ENCODE peak calls at places on chromosomes 13 and 19, in eight cellular contexts. T is upper lobe of right lung, R is thoracic aorta, Z is osteoblast, B is fibroblast of lung, X is sigmoid colon, Q is psoas muscle, U is esophagus squamous epithelium. P is an unnamed sample. For H3K4me1, the result is how much of the 10 kb centered on the place peaks cover.

GRCh38 chr19:2538096-2538757 is 62.3 kb downstream of the GADD45B start:
- DNase-seq in T (no peak), R (no peak), Z (no peak), B (no peak), X (no peak), Q (peak), U (no peak), P (no peak)

GRCh38 chr13:35596299-35596698 is 119.8 kb upstream of the MAB21L1 start:
- DNase-seq in T (no peak), R (no peak), Z (no peak), B (no peak), X (no peak), Q (no peak), U (no peak), P (no peak)

GRCh38 chr13:61765181-61765742 is 349.6 kb upstream of the PCDH20 start:
- DNase-seq in T (no peak), R (no peak), Z (peak), B (no peak), X (no peak), Q (no peak), U (no peak), P (no peak)

GRCh38 chr13:73521970-73522549 is 463.3 kb downstream of the KLF5 start:
- DNase-seq in T (no peak), R (no peak), Z (no peak), B (no peak), X (no peak), Q (no peak), U (no peak), P (no peak)

GRCh38 chr13:56515441-56515840 is 625.3 kb upstream of the PRR20A start:
- DNase-seq in T (no peak), R (no peak), Z (no peak), B (no peak), X (no peak), Q (no peak), U (no peak), P (peak)

GRCh38 chr19:1453525-1454371 is 3.8 kb downstream of the APC2 start:
- DNase-seq in T (no peak), R (no peak), Z (peak), B (no peak), X (no peak), Q (peak), U (no peak), P (no peak)

GRCh38 chr13:43426355-43426754 is 360.4 kb downstream of the ENOX1 start:
- DNase-seq in T (no peak), R (no peak), Z (no peak), B (peak), X (no peak), Q (no peak), U (no peak), P (no peak)

GRCh38 chr13:114071441-114071840 is 61.0 kb downstream of the RASA3 start:
- DNase-seq in T (peak), R (no peak), Z (peak), B (peak), X (peak), Q (no peak), U (no peak), P (no peak)

DNA sequence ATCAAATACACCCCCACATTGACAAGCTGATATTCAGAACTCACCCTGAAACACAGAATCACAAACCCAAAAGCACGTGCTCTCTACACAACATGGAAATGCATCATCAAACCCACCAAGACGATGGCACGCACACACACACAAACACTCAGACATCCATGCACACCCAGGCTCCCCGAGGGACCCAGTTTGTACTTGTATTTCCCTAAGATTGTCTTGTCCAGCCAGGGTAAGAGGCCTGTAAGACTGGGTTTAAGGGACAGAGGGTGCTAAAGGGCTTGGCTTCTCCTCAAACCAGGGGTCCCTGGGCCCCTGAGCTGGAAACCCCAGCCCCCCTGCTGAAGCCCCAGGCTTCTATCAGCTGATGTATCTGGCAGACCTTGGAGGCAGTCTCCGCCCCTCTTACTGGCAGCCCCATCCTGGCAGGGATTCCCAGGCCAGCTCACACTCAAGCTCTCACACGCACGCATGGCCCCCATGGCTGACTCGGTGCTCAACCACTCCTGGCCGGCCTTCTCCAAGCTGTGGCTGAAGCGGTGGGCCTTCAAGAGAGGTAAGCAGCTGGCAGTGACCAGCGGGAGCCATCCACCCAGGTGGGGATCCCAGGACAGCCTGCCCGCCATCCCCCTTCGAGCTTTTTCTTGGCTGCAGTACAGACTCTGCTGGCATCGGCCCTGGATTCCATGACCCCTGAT is 6.6 kb downstream of the ARHGEF18 start:
- DNase-seq in T (peak), R (no peak), Z (peak), B (peak), X (peak), Q (no peak), U (no peak), P (no peak)
- H3K4me1 ChIP-seq in T (under half), R (under half), Z (under half), B (under half), X (under half), Q (under half), U (under half), P (under half)

DNA sequence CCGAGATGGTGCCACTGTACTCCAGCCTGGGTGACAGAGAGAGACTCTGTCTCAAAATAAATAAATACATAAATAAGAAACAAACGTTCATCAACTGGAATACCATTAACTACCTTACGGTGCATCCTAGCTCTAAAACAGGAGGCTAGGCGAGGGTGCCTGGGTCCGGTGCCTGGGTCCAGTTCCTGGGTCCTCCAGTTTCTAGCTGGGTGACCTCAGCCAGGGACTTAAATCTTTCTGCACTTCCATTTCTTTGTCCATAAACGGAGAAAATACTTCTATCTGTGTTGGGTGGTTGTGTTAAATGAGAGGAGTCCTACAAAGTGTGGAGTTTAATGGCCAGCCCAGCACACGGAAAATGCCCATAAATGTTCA is 34.0 kb downstream of the RFX2 start:
- DNase-seq in T (no peak), R (no peak), Z (no peak), B (no peak), X (no peak), Q (no peak), U (no peak), P (no peak)
- H3K27ac ChIP-seq in T (peak), R (peak), Z (peak), B (peak), X (peak), Q (peak), U (peak), P (peak)

DNA sequence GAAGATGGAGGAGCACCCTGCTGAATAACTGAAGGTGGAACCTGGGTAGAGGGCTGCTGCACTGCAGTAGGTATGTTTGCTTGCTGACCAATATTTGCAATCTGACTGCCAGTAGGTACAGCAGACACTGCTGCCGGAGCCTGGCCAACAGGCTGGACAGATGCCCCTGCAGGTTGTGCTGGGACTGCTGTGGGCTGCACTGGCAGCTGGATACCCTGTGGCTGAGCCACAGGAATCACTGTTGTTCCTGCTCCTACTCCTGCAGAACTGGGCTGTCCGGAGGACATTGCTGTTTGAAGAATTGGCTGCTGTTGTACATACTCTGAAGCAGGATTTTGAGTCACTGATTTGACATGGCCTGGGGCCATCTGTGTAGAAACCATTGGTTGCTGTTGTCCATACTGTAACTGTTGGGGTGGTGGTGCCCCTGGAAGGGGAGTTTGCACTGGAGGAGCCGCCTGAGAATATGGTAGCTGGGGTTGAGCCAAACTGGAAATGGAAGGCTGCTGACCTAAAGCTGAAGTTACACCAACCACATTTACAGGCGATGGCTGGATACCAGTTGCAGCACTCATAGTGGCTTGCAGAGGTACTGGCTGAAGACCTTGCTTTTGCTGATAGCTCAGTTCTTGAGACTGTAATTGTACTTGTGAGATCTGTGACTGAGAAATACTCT is 2.2 kb downstream of the TSC22D1 start:
- DNase-seq in T (no peak), R (no peak), Z (peak), B (peak), X (no peak), Q (peak), U (no peak), P (no peak)
- TF ChIP-seq CTCF in T (no peak), R (peak), Z (peak), B (peak), X (no peak), Q (peak), U (peak), P (peak)

DNA sequence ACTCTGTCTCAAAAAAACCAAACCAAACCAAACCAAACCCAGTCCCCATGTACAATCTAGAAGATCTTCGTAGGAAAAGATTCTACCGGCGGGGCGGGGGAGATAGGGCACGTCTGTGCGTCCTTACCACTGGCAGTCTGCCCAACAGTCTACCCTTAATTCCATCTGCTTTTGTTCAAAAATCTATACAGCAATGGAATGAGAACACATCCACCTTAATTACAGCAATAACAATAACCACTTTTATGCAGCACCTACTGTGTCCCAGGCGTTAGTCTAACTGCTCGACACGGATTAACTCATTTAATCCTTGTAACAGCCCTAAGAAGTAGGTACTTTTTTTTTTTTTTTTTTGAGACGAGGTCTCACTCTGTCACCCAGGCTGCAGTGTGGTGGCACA is 2.5 kb upstream of the ATF5 start:
- DNase-seq in T (no peak), R (no peak), Z (no peak), B (no peak), X (no peak), Q (no peak), U (no peak), P (no peak)
- H3K4me1 ChIP-seq in T (under half), R (under half), Z (under half), B (under half), X (under half), Q (under half), U (under half), P (under half)

DNA sequence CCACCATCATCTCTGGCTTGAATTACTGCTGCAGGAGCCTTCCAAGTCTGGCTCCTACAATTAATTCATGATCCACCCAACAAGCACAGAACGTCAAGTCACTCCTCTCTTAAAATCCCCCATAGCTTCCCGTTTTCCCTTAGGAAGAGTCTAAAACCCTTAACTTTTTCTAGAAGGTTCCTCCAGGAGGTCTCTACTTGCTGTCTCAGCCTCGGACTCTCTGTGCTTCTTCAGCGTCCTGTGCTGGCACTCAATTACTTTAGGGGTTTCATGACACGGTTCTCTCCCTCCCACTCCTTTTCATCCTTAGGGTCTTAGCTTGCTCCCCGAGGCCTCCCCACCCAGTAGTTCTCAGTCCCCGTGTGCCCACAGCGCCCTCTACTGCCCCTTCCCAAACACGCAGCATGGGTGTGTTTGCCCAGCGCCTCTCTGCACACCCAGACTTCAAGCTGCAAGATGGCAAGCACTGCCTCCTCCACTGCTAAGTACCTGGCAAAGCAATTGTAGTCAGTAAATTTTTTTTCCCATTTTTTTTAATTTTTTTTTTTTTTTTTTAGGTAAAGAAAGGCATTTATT is 25.8 kb upstream of the MAP3K10 start:
- DNase-seq in T (peak), R (no peak), Z (peak), B (peak), X (no peak), Q (peak), U (no peak), P (no peak)
- H3K27ac ChIP-seq in T (no peak), R (no peak), Z (no peak), B (no peak), X (no peak), Q (no peak), U (no peak), P (no peak)

GRCh38 chr19:16051254-16052025 is 24.9 kb upstream of the TPM4 start:
- DNase-seq in T (no peak), R (no peak), Z (no peak), B (peak), X (no peak), Q (no peak), U (no peak), P (no peak)
- TF ChIP-seq CTCF in T (no peak), R (no peak), Z (no peak), B (no peak), X (no peak), Q (no peak), U (no peak), P (peak)

GRCh38 chr19:46717716-46718143 is 816 bp upstream of the PRKD2 start:
- DNase-seq in T (no peak), R (no peak), Z (no peak), B (no peak), X (peak), Q (no peak), U (no peak), P (no peak)

GRCh38 chr19:46718157-46718933 is 1.4 kb upstream of the PRKD2 start:
- DNase-seq in T (no peak), R (no peak), Z (peak), B (no peak), X (no peak), Q (no peak), U (no peak), P (no peak)

GRCh38 chr19:46719629-46720515 is 3.0 kb upstream of the PRKD2 start:
- DNase-seq in T (no peak), R (no peak), Z (peak), B (no peak), X (peak), Q (no peak), U (no peak), P (no peak)

GRCh38 chr19:46720516-46721239 is 3.8 kb upstream of the PRKD2 start:
- DNase-seq in T (peak), R (no peak), Z (peak), B (no peak), X (peak), Q (no peak), U (no peak), P (no peak)

GRCh38 chr19:46718934-46719551 is 2.1 kb upstream of the PRKD2 start:
- DNase-seq in T (no peak), R (no peak), Z (peak), B (no peak), X (no peak), Q (no peak), U (no peak), P (no peak)
- H3K4me1 ChIP-seq in T (under half), R (under half), Z (under half), B (under half), X (under half), Q (under half), U (under half), P (under half)

P was measured in foreskin keratinocyte.